ENCODE peak calls at places on chromosomes 2 and 18, in six cellular contexts. One of them, this sample, is unnamed. For H3K4me1, the result is how much of the 10 kb centered on the place peaks cover.

GRCh38 chr2:79453918-79454317 is 58.9 kb upstream of the CTNNA2 start:
- DNase-seq in stomach: no peak
- DNase-seq in body of pancreas: no peak
- DNase-seq in GM23338: peak
- DNase-seq in psoas muscle: no peak
- DNase-seq in GM23248: peak
- DNase-seq in this sample: no peak

GRCh38 chr2:8661736-8662135 is 20.1 kb upstream of the ID2 start:
- DNase-seq in stomach: no peak
- DNase-seq in body of pancreas: peak
- DNase-seq in GM23338: no peak
- DNase-seq in psoas muscle: no peak
- DNase-seq in GM23248: peak
- DNase-seq in this sample: no peak

GRCh38 chr2:53933329-53933728 is 37.5 kb downstream of the PSME4 start:
- DNase-seq in stomach: no peak
- DNase-seq in body of pancreas: no peak
- DNase-seq in GM23338: no peak
- DNase-seq in psoas muscle: no peak
- DNase-seq in GM23248: no peak
- DNase-seq in this sample: no peak

GRCh38 chr18:50469380-50469781 is 90.5 kb upstream of the MAPK4 start:
- DNase-seq in stomach: no peak
- DNase-seq in body of pancreas: no peak
- DNase-seq in GM23338: no peak
- DNase-seq in psoas muscle: peak
- DNase-seq in GM23248: no peak
- DNase-seq in this sample: no peak

GRCh38 chr2:15158117-15158516 is 403.0 kb downstream of the NBAS start:
- DNase-seq in stomach: no peak
- DNase-seq in body of pancreas: peak
- DNase-seq in GM23338: peak
- DNase-seq in psoas muscle: no peak
- DNase-seq in GM23248: no peak
- DNase-seq in this sample: no peak

GRCh38 chr2:195687320-195688086 is 30.5 kb downstream of the SLC39A10 start:
- DNase-seq in stomach: no peak
- DNase-seq in body of pancreas: no peak
- DNase-seq in GM23338: no peak
- DNase-seq in psoas muscle: no peak
- DNase-seq in GM23248: no peak
- DNase-seq in this sample: no peak

GRCh38 chr2:198901894-198902293 is 555.8 kb downstream of the SATB2 start:
- DNase-seq in stomach: no peak
- DNase-seq in body of pancreas: no peak
- DNase-seq in GM23338: peak
- DNase-seq in psoas muscle: no peak
- DNase-seq in GM23248: no peak
- DNase-seq in this sample: no peak

GRCh38 chr18:47606526-47606925 is 323.9 kb downstream of the SMAD2 start:
- DNase-seq in stomach: no peak
- DNase-seq in body of pancreas: no peak
- DNase-seq in GM23338: no peak
- DNase-seq in psoas muscle: no peak
- DNase-seq in GM23248: no peak
- DNase-seq in this sample: no peak

GRCh38 chr2:215718890-215719289 is 283.0 kb upstream of the FN1 start:
- DNase-seq in stomach: no peak
- DNase-seq in body of pancreas: no peak
- DNase-seq in GM23338: no peak
- DNase-seq in psoas muscle: no peak
- DNase-seq in GM23248: no peak
- DNase-seq in this sample: no peak

GRCh38 chr2:86695053-86695691 is 24.9 kb upstream of the RMND5A start:
- DNase-seq in stomach: peak
- DNase-seq in body of pancreas: no peak
- DNase-seq in GM23338: no peak
- DNase-seq in psoas muscle: no peak
- DNase-seq in GM23248: peak
- DNase-seq in this sample: no peak

GRCh38 chr18:34923911-34924310 is 117.3 kb upstream of the MAPRE2 start:
- DNase-seq in stomach: no peak
- DNase-seq in body of pancreas: no peak
- DNase-seq in GM23338: no peak
- DNase-seq in psoas muscle: no peak
- DNase-seq in GM23248: no peak
- DNase-seq in this sample: no peak

GRCh38 chr2:13056259-13056843 is 339.6 kb downstream of the TRIB2 start:
- DNase-seq in stomach: no peak
- DNase-seq in body of pancreas: no peak
- DNase-seq in GM23338: peak
- DNase-seq in psoas muscle: no peak
- DNase-seq in GM23248: peak
- DNase-seq in this sample: peak

GRCh38 chr2:25243995-25244394 is 75.6 kb upstream of the POMC start:
- DNase-seq in stomach: no peak
- DNase-seq in body of pancreas: no peak
- DNase-seq in GM23338: no peak
- DNase-seq in psoas muscle: no peak
- DNase-seq in GM23248: no peak
- DNase-seq in this sample: no peak

DNA sequence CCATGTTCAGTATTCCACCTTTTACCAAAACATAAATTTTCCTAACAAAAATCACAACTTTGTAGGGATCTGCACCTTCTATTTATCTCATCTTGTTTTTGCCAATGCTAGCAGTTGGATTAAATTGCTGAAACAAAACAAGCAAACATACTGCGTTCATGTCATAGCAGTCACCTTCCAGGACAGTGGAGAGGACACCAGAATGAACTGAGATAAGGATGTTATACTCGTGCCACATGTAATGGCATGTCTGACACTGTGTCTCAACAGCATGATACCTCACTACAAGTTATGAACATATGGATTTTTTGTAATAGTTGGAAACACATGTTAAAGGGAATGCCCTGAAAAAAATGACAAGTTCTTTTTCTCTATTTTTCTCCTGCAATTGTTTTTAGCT is 245.3 kb downstream of the XIRP2 start:
- DNase-seq in stomach: no peak
- DNase-seq in body of pancreas: no peak
- DNase-seq in GM23338: no peak
- DNase-seq in psoas muscle: no peak
- DNase-seq in GM23248: no peak
- DNase-seq in this sample: no peak
- H3K4me1 ChIP-seq in stomach: under half
- H3K4me1 ChIP-seq in body of pancreas: under half
- H3K4me1 ChIP-seq in GM23338: under half
- H3K4me1 ChIP-seq in psoas muscle: under half
- H3K4me1 ChIP-seq in GM23248: under half
- H3K4me1 ChIP-seq in this sample: under half

DNA sequence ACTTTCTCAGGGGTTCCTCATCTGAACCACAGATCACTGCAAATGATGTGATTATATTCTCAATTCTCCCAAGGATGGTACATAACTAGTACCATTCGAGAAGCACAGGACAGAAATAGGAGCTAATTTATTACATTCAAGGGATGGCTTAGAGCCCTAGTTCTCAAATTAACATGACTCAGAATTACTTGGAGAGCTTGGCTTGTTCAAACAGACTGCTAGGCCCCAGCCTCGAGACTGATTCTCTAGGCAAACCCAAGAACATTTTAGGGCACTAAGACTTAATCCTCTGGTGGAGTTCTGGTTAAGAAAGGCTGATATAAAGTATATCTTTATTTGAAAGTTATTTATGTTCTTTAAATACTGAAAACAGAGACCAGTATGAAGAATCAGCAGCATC is 35.8 kb downstream of the HIBCH start:
- DNase-seq in stomach: no peak
- DNase-seq in body of pancreas: no peak
- DNase-seq in GM23338: no peak
- DNase-seq in psoas muscle: no peak
- DNase-seq in GM23248: peak
- DNase-seq in this sample: no peak
- H3K4me1 ChIP-seq in stomach: under half
- H3K4me1 ChIP-seq in body of pancreas: under half
- H3K4me1 ChIP-seq in GM23338: under half
- H3K4me1 ChIP-seq in psoas muscle: under half
- H3K4me1 ChIP-seq in GM23248: under half
- H3K4me1 ChIP-seq in this sample: under half

GRCh38 chr2:98464772-98465310 is 20.2 kb downstream of the INPP4A start:
- DNase-seq in stomach: no peak
- DNase-seq in body of pancreas: peak
- DNase-seq in GM23338: no peak
- DNase-seq in psoas muscle: no peak
- DNase-seq in GM23248: no peak
- DNase-seq in this sample: no peak
- H3K4me1 ChIP-seq in stomach: under half
- H3K4me1 ChIP-seq in body of pancreas: under half
- H3K4me1 ChIP-seq in GM23338: under half
- H3K4me1 ChIP-seq in psoas muscle: under half
- H3K4me1 ChIP-seq in GM23248: under half
- H3K4me1 ChIP-seq in this sample: under half

GRCh38 chr2:127011136-127011740 is 95.7 kb downstream of the BIN1 start:
- DNase-seq in stomach: no peak
- DNase-seq in body of pancreas: no peak
- DNase-seq in GM23338: no peak
- DNase-seq in psoas muscle: no peak
- DNase-seq in GM23248: no peak
- DNase-seq in this sample: no peak
- H3K4me1 ChIP-seq in stomach: under half
- H3K4me1 ChIP-seq in body of pancreas: under half
- H3K4me1 ChIP-seq in GM23338: under half
- H3K4me1 ChIP-seq in psoas muscle: under half
- H3K4me1 ChIP-seq in GM23248: under half
- H3K4me1 ChIP-seq in this sample: under half

GRCh38 chr2:48482774-48483173 is 47.2 kb upstream of the STON1 start:
- DNase-seq in stomach: no peak
- DNase-seq in body of pancreas: no peak
- DNase-seq in GM23338: no peak
- DNase-seq in psoas muscle: no peak
- DNase-seq in GM23248: no peak
- DNase-seq in this sample: no peak

GRCh38 chr2:48483506-48483905 is 46.4 kb upstream of the STON1 start:
- DNase-seq in stomach: no peak
- DNase-seq in body of pancreas: no peak
- DNase-seq in GM23338: no peak
- DNase-seq in psoas muscle: no peak
- DNase-seq in GM23248: no peak
- DNase-seq in this sample: no peak

GRCh38 chr2:48480526-48480925 is 49.4 kb upstream of the STON1 start:
- DNase-seq in stomach: no peak
- DNase-seq in body of pancreas: no peak
- DNase-seq in GM23338: no peak
- DNase-seq in psoas muscle: no peak
- DNase-seq in GM23248: no peak
- DNase-seq in this sample: no peak

GRCh38 chr2:48483916-48484315 is 46.0 kb upstream of the STON1 start:
- DNase-seq in stomach: no peak
- DNase-seq in body of pancreas: no peak
- DNase-seq in GM23338: no peak
- DNase-seq in psoas muscle: no peak
- DNase-seq in GM23248: no peak
- DNase-seq in this sample: no peak

GRCh38 chr2:48482313-48482712 is 47.6 kb upstream of the STON1 start:
- DNase-seq in stomach: no peak
- DNase-seq in body of pancreas: no peak
- DNase-seq in GM23338: no peak
- DNase-seq in psoas muscle: no peak
- DNase-seq in GM23248: no peak
- DNase-seq in this sample: no peak
- H3K4me1 ChIP-seq in stomach: under half
- H3K4me1 ChIP-seq in body of pancreas: under half
- H3K4me1 ChIP-seq in GM23338: under half
- H3K4me1 ChIP-seq in psoas muscle: under half
- H3K4me1 ChIP-seq in GM23248: under half
- H3K4me1 ChIP-seq in this sample: under half

GRCh38 chr2:148667114-148667513 is 22.6 kb downstream of the EPC2 start:
- DNase-seq in stomach: no peak
- DNase-seq in body of pancreas: no peak
- DNase-seq in GM23338: no peak
- DNase-seq in psoas muscle: no peak
- DNase-seq in GM23248: no peak
- DNase-seq in this sample: no peak

GRCh38 chr2:148675708-148676107 is 31.2 kb downstream of the EPC2 start:
- DNase-seq in stomach: no peak
- DNase-seq in body of pancreas: no peak
- DNase-seq in GM23338: no peak
- DNase-seq in psoas muscle: no peak
- DNase-seq in GM23248: no peak
- DNase-seq in this sample: no peak

GRCh38 chr2:148666555-148666954 is 22.0 kb downstream of the EPC2 start:
- DNase-seq in stomach: no peak
- DNase-seq in body of pancreas: no peak
- DNase-seq in GM23338: no peak
- DNase-seq in psoas muscle: no peak
- DNase-seq in GM23248: no peak
- DNase-seq in this sample: no peak

GRCh38 chr2:148674063-148675020 is 29.8 kb downstream of the EPC2 start:
- DNase-seq in stomach: no peak
- DNase-seq in body of pancreas: no peak
- DNase-seq in GM23338: peak
- DNase-seq in psoas muscle: no peak
- DNase-seq in GM23248: peak
- DNase-seq in this sample: peak

GRCh38 chr2:148670773-148671172 is 26.2 kb downstream of the EPC2 start:
- DNase-seq in stomach: no peak
- DNase-seq in body of pancreas: no peak
- DNase-seq in GM23338: no peak
- DNase-seq in psoas muscle: no peak
- DNase-seq in GM23248: peak
- DNase-seq in this sample: no peak
- H3K4me1 ChIP-seq in stomach: under half
- H3K4me1 ChIP-seq in body of pancreas: under half
- H3K4me1 ChIP-seq in GM23338: under half
- H3K4me1 ChIP-seq in psoas muscle: under half
- H3K4me1 ChIP-seq in GM23248: under half
- H3K4me1 ChIP-seq in this sample: under half

DNA sequence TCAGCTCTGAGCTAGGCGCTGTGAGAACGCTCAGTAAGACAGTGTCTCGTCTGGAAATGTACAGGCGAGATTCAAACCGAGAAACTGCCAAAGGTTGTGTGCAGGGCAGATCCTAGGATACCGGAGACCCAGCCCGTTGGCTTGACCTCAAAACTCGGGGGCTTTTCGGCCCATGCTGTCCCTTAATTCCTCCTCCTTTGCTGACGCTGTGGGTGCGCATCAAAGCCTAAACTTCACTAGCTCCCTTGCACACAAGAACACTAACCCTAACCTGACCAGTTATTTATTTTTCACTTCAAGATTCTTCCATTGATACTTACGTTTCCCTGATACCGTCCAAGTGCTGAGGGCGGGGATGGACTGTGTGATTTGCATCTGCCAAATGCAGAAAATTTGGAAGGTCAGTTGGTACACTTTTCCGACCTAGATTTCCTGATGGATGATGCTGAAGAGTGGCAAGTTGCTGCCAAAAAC is 1.0 kb upstream of the AAK1 start:
- DNase-seq in stomach: no peak
- DNase-seq in body of pancreas: no peak
- DNase-seq in GM23338: no peak
- DNase-seq in psoas muscle: no peak
- DNase-seq in GM23248: peak
- DNase-seq in this sample: no peak
- H3K4me1 ChIP-seq in stomach: under half
- H3K4me1 ChIP-seq in body of pancreas: under half
- H3K4me1 ChIP-seq in GM23338: under half
- H3K4me1 ChIP-seq in psoas muscle: under half
- H3K4me1 ChIP-seq in GM23248: under half
- H3K4me1 ChIP-seq in this sample: under half

GRCh38 chr2:101030866-101031554 is 28.9 kb downstream of the RPL31 start:
- DNase-seq in stomach: no peak
- DNase-seq in body of pancreas: no peak
- DNase-seq in GM23338: no peak
- DNase-seq in psoas muscle: no peak
- DNase-seq in GM23248: no peak
- DNase-seq in this sample: no peak
- H3K4me1 ChIP-seq in stomach: under half
- H3K4me1 ChIP-seq in body of pancreas: under half
- H3K4me1 ChIP-seq in GM23338: under half
- H3K4me1 ChIP-seq in psoas muscle: under half
- H3K4me1 ChIP-seq in GM23248: under half
- H3K4me1 ChIP-seq in this sample: under half

This sample was measured in HAP-1.